ENCODE peak calls at places on chromosomes 7 and 10, in seven cellular contexts. I is IMR-90, G is mesendoderm, M is trophoblast cell, H is neuronal stem cell, B is H1, C is H9. Z is an unnamed sample.

GRCh38 chr10:120613180-120613579 is 156.2 kb downstream of the PLPP4 start:
- DNase-seq in I (no peak), G (no peak), M (no peak), H (no peak), B (no peak), C (no peak), Z (no peak)

GRCh38 chr7:71145906-71146901 is 14.3 kb downstream of the GALNT17 start:
- DNase-seq in I (no peak), G (peak), M (no peak), H (no peak), B (no peak), C (no peak), Z (no peak)

GRCh38 chr10:29746080-29746797 is 111.5 kb upstream of the SVIL start:
- DNase-seq in I (peak), G (no peak), M (no peak), H (no peak), B (no peak), C (no peak), Z (peak)

GRCh38 chr7:22302951-22303423 is 54.0 kb downstream of the RAPGEF5 start:
- DNase-seq in I (no peak), G (no peak), M (no peak), H (no peak), B (no peak), C (no peak), Z (no peak)

GRCh38 chr10:51765284-51765971 is 66.0 kb upstream of the CSTF2T start:
- DNase-seq in I (no peak), G (no peak), M (no peak), H (no peak), B (no peak), C (no peak), Z (no peak)

GRCh38 chr10:103960103-103960502 is 6.8 kb upstream of the SLK start:
- DNase-seq in I (no peak), G (no peak), M (no peak), H (no peak), B (no peak), C (no peak), Z (no peak)

GRCh38 chr7:93728292-93728691 is 153.8 kb upstream of the CALCR start:
- DNase-seq in I (no peak), G (no peak), M (no peak), H (no peak), B (no peak), C (no peak), Z (peak)

GRCh38 chr10:98924526-98924925 is 311.1 kb downstream of the HPSE2 start:
- DNase-seq in I (no peak), G (no peak), M (no peak), H (no peak), B (no peak), C (no peak), Z (peak)

GRCh38 chr7:155448632-155449007 is 9.3 kb upstream of the EN2 start:
- DNase-seq in I (no peak), G (peak), M (no peak), H (peak), B (no peak), C (no peak), Z (no peak)

GRCh38 chr10:80684217-80684616 is 146.5 kb downstream of the SH2D4B start:
- DNase-seq in I (peak), G (peak), M (no peak), H (no peak), B (no peak), C (no peak), Z (peak)

GRCh38 chr10:116316533-116316932 is 7.7 kb upstream of the CCDC172 start:
- DNase-seq in I (no peak), G (no peak), M (no peak), H (no peak), B (no peak), C (no peak), Z (peak)

GRCh38 chr7:50687575-50688261 is 95.0 kb downstream of the GRB10 start:
- DNase-seq in I (peak), G (no peak), M (no peak), H (no peak), B (no peak), C (no peak), Z (no peak)

GRCh38 chr7:50826371-50827172 is 43.9 kb upstream of the GRB10 start:
- DNase-seq in I (peak), G (peak), M (no peak), H (no peak), B (no peak), C (no peak), Z (peak)

GRCh38 chr7:16265184-16265804 is 156.0 kb downstream of the CRPPA start:
- DNase-seq in I (no peak), G (no peak), M (no peak), H (no peak), B (no peak), C (no peak), Z (no peak)

GRCh38 chr7:79281406-79281805 is 172.1 kb downstream of the MAGI2 start:
- DNase-seq in I (no peak), G (no peak), M (no peak), H (no peak), B (no peak), C (no peak), Z (no peak)

GRCh38 chr10:118725784-118726507 is 28.8 kb downstream of the CACUL1 start:
- DNase-seq in I (peak), G (no peak), M (no peak), H (no peak), B (no peak), C (no peak), Z (peak)

GRCh38 chr10:93452143-93452542 is 30.0 kb downstream of the MYOF start:
- DNase-seq in I (no peak), G (no peak), M (no peak), H (no peak), B (no peak), C (no peak), Z (no peak)

GRCh38 chr10:34343764-34344163 is 471.3 kb downstream of the PARD3 start:
- DNase-seq in I (peak), G (no peak), M (no peak), H (no peak), B (no peak), C (no peak), Z (no peak)

GRCh38 chr7:94258418-94258817 is 136.3 kb upstream of the COL1A2 start:
- DNase-seq in I (no peak), G (no peak), M (no peak), H (no peak), B (no peak), C (no peak), Z (no peak)

GRCh38 chr10:118662228-118663035 is 67.0 kb upstream of the PRLHR start:
- DNase-seq in I (no peak), G (no peak), M (no peak), H (no peak), B (no peak), C (no peak), Z (no peak)

GRCh38 chr10:51186358-51186757 is 112.1 kb downstream of the PRKG1 start:
- DNase-seq in I (no peak), G (no peak), M (no peak), H (no peak), B (no peak), C (no peak), Z (no peak)

GRCh38 chr7:7519528-7519927 is 16.1 kb downstream of the COL28A1 start:
- DNase-seq in I (no peak), G (no peak), M (no peak), H (no peak), B (no peak), C (no peak), Z (no peak)

GRCh38 chr10:6647811-6648526 is 67.9 kb upstream of the PRKCQ start:
- DNase-seq in I (no peak), G (peak), M (peak), H (peak), B (peak), C (peak), Z (peak)

GRCh38 chr7:26237035-26237807 is 35.7 kb downstream of the CBX3 start:
- DNase-seq in I (no peak), G (no peak), M (no peak), H (no peak), B (no peak), C (no peak), Z (no peak)

GRCh38 chr10:86798636-86799035 is 42.2 kb downstream of the BMPR1A start:
- DNase-seq in I (peak), G (peak), M (no peak), H (no peak), B (no peak), C (no peak), Z (peak)

GRCh38 chr10:30724296-30724695 is 94.7 kb upstream of the LYZL2 start:
- DNase-seq in I (no peak), G (no peak), M (no peak), H (no peak), B (no peak), C (no peak), Z (no peak)

GRCh38 chr10:35224045-35224740 is 97.5 kb downstream of the CREM start:
- DNase-seq in I (no peak), G (no peak), M (no peak), H (no peak), B (no peak), C (no peak), Z (no peak)

GRCh38 chr10:128380946-128381345 is 254.7 kb upstream of the MKI67 start:
- DNase-seq in I (no peak), G (no peak), M (no peak), H (no peak), B (no peak), C (no peak), Z (no peak)

GRCh38 chr7:23347007-23347681 is 48.0 kb downstream of the MALSU1 start:
- DNase-seq in I (no peak), G (no peak), M (no peak), H (no peak), B (no peak), C (no peak), Z (peak)

GRCh38 chr7:69823151-69823744 is 225.0 kb downstream of the AUTS2 start:
- DNase-seq in I (no peak), G (no peak), M (no peak), H (no peak), B (no peak), C (no peak), Z (no peak)

GRCh38 chr10:75201793-75202307 is 8.7 kb upstream of the VDAC2 start:
- DNase-seq in I (no peak), G (no peak), M (no peak), H (no peak), B (no peak), C (no peak), Z (no peak)

GRCh38 chr10:74968621-74969019 is 142.2 kb downstream of the KAT6B start:
- DNase-seq in I (no peak), G (no peak), M (no peak), H (no peak), B (no peak), C (no peak), Z (no peak)

GRCh38 chr7:31883761-31884164 is 186.4 kb downstream of the PDE1C start:
- DNase-seq in I (peak), G (no peak), M (no peak), H (no peak), B (no peak), C (no peak), Z (peak)

GRCh38 chr7:158759749-158760444 is 55.3 kb upstream of the NCAPG2 start:
- DNase-seq in I (no peak), G (no peak), M (no peak), H (no peak), B (no peak), C (no peak), Z (no peak)

GRCh38 chr10:124219655-124220054 is 126.3 kb upstream of the CHST15 start:
- DNase-seq in I (no peak), G (no peak), M (no peak), H (no peak), B (no peak), C (no peak), Z (no peak)

GRCh38 chr10:124222298-124223000 is 129.1 kb upstream of the CHST15 start:
- DNase-seq in I (no peak), G (no peak), M (no peak), H (no peak), B (no peak), C (no peak), Z (no peak)

GRCh38 chr10:124220971-124221355 is 127.6 kb upstream of the CHST15 start:
- DNase-seq in I (no peak), G (no peak), M (no peak), H (no peak), B (no peak), C (no peak), Z (no peak)

GRCh38 chr10:124221356-124222297 is 128.2 kb upstream of the CHST15 start:
- DNase-seq in I (no peak), G (peak), M (no peak), H (no peak), B (no peak), C (no peak), Z (peak)

DNA sequence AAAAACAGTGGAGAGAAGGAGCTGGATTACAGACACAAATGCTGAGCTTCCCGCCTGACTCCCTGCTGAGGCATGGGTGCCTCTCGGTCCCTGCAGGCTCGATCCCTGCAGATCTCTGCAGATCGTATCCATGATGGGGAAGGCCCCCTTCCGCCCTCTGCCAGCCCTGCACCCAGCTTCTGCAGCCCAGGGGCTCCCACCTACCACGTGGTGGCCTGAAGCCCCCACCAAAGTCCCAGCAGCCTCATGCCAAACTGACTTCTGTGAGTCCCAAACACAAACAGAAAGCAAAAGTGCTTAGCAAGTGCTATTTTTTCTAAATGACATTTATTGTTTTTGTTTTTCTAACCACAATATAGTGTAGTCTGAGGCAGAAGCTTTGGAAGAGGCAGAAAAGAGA is 127.1 kb upstream of the CHST15 start:
- DNase-seq in I (no peak), G (no peak), M (no peak), H (no peak), B (no peak), C (no peak), Z (peak)
- H2BK120ac ChIP-seq in I (no peak), G (no peak), M (no peak), H (no peak), B (no peak), C (no peak), Z (no peak)

GRCh38 chr7:131327626-131328386 is at the start of gene MKLN1:
- DNase-seq in I (peak), G (peak), M (peak), H (peak), B (peak), C (peak), Z (peak)
- H2BK120ac ChIP-seq in I (peak), G (no peak), M (peak), H (peak), B (no peak), C (no peak), Z (peak)

DNA sequence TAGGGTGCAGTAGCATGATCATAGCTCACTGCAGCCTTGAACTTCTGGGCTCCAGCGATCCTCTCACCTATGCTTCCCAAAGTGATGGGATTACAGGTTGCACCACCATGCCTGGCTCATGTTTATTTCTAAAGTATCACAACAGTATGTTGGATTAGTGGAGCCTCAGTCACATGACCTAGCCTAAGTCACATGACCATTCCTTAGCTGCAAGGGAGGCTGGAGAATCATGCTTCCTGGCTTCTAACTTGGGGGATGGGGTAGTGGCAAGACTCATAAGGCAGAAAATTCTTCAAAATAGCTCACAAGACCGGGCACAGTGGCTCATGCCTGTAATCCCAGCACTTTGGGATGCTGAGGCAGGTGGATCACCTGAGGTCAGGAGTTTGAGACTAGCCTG is 26.9 kb upstream of the TPST1 start:
- DNase-seq in I (no peak), G (no peak), M (no peak), H (no peak), B (no peak), C (no peak), Z (no peak)
- H2BK120ac ChIP-seq in I (no peak), G (no peak), M (no peak), H (no peak), B (no peak), C (no peak), Z (no peak)

DNA sequence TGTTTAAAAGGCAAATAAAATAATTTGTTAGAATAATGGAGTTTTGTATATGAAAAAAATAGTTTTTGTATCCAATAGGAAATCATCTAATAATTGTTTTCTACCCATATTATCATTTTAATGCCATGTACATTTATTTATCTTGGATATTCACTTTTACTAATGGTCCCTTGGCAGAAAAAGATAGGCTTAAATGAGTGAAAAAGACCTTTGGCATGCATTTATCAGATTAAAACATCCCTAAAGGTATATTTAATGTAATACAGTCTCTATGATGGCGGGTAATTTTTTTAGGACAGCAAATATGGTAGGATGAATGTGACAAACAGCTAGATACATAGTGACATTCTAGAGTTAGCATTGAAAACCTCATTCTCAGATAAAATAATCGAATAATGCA is 175.4 kb upstream of the PLXDC2 start:
- DNase-seq in I (no peak), G (no peak), M (no peak), H (no peak), B (no peak), C (no peak), Z (no peak)
- H2BK120ac ChIP-seq in I (no peak), G (no peak), M (no peak), H (no peak), B (no peak), C (no peak), Z (no peak)

GRCh38 chr10:88840104-88840503 is 11.5 kb downstream of the ANKRD22 start:
- DNase-seq in I (no peak), G (no peak), M (no peak), H (no peak), B (no peak), C (no peak), Z (no peak)
- H2BK120ac ChIP-seq in I (no peak), G (no peak), M (no peak), H (no peak), B (no peak), C (no peak), Z (no peak)

GRCh38 chr7:19119372-19119771 is 1.9 kb upstream of the TWIST1 start:
- DNase-seq in I (no peak), G (no peak), M (no peak), H (no peak), B (no peak), C (no peak), Z (no peak)
- H2BK120ac ChIP-seq in I (peak), G (no peak), M (no peak), H (no peak), B (no peak), C (no peak), Z (no peak)

GRCh38 chr10:83564889-83565588 is 574.3 kb upstream of the GHITM start:
- DNase-seq in I (no peak), G (no peak), M (no peak), H (no peak), B (no peak), C (no peak), Z (no peak)
- H2BK120ac ChIP-seq in I (no peak), G (no peak), M (no peak), H (no peak), B (no peak), C (no peak), Z (no peak)

GRCh38 chr7:73395538-73396503 is 37.8 kb upstream of the FZD9 start:
- DNase-seq in I (no peak), G (no peak), M (no peak), H (no peak), B (no peak), C (no peak), Z (no peak)

GRCh38 chr7:73387221-73387828 is 46.3 kb upstream of the FZD9 start:
- DNase-seq in I (no peak), G (no peak), M (no peak), H (no peak), B (no peak), C (no peak), Z (peak)

GRCh38 chr7:73394416-73394815 is 39.2 kb upstream of the FZD9 start:
- DNase-seq in I (no peak), G (no peak), M (no peak), H (no peak), B (no peak), C (no peak), Z (no peak)

GRCh38 chr7:73387908-73388414 is 45.6 kb upstream of the FZD9 start:
- DNase-seq in I (no peak), G (no peak), M (no peak), H (no peak), B (no peak), C (no peak), Z (no peak)

GRCh38 chr7:73391396-73391795 is 42.2 kb upstream of the FZD9 start:
- DNase-seq in I (no peak), G (peak), M (no peak), H (no peak), B (no peak), C (no peak), Z (no peak)
- H2BK120ac ChIP-seq in I (no peak), G (no peak), M (no peak), H (no peak), B (no peak), C (no peak), Z (no peak)

Z was measured in mesenchymal stem cell.